ENCODE peak calls at places on chromosomes 2 and 18, in four cellular contexts. Y, I, Z and H are unnamed samples.
A peak's percentile ranks its signal among the peaks of the same experiment; 100 is the strongest.

GRCh38 chr18:23200751-23201150 is 65.5 kb downstream of the CABLES1 start:
- DNase-seq in Y (no peak), I (peak; percentile 16), Z (no peak), H (no peak)

GRCh38 chr2:230441188-230441897 is 25.3 kb downstream of the SP100 start:
- DNase-seq in Y (peak; percentile 15), I (no peak), Z (peak; percentile 73), H (no peak)

GRCh38 chr18:21777814-21778213 is 37.2 kb downstream of the MIB1 start:
- DNase-seq in Y (no peak), I (no peak), Z (no peak), H (no peak)

GRCh38 chr2:31642707-31643106 is 62.0 kb upstream of the SRD5A2 start:
- DNase-seq in Y (no peak), I (no peak), Z (no peak), H (no peak)

GRCh38 chr2:95526360-95527341 is 42.1 kb upstream of the TRIM43B start:
- DNase-seq in Y (no peak), I (peak; percentile 11), Z (peak; percentile 67), H (peak; percentile 78)

GRCh38 chr2:155895016-155895415 is 437.5 kb downstream of the NR4A2 start:
- DNase-seq in Y (no peak), I (no peak), Z (no peak), H (no peak)

GRCh38 chr2:3204031-3204430 is 173.6 kb downstream of the EIPR1 start:
- DNase-seq in Y (no peak), I (no peak), Z (no peak), H (no peak)

GRCh38 chr2:37720533-37721218 is 49.2 kb upstream of the CDC42EP3 start:
- DNase-seq in Y (peak; percentile 13), I (no peak), Z (no peak), H (no peak)

GRCh38 chr2:167127135-167127534 is 238.9 kb downstream of the XIRP2 start:
- DNase-seq in Y (peak; percentile 2), I (no peak), Z (peak; percentile 44), H (peak; percentile 23)

GRCh38 chr2:101740555-101740964 is 43.1 kb downstream of the MAP4K4 start:
- DNase-seq in Y (no peak), I (no peak), Z (peak; percentile 37), H (no peak)

GRCh38 chr2:101737478-101738240 is 40.2 kb downstream of the MAP4K4 start:
- DNase-seq in Y (no peak), I (no peak), Z (no peak), H (no peak)

GRCh38 chr2:101736861-101737291 is 39.4 kb downstream of the MAP4K4 start:
- DNase-seq in Y (no peak), I (no peak), Z (peak; percentile 80), H (no peak)

GRCh38 chr2:101736233-101736632 is 38.7 kb downstream of the MAP4K4 start:
- DNase-seq in Y (no peak), I (no peak), Z (no peak), H (no peak)

GRCh38 chr2:101738649-101739048 is 41.1 kb downstream of the MAP4K4 start:
- DNase-seq in Y (no peak), I (no peak), Z (no peak), H (no peak)
- H4K20me1 ChIP-seq in Y (peaks cover 50% of the 10 kb centered on the region), I (peaks cover 24% of the 10 kb centered on the region), Z (peaks cover 88% of the 10 kb centered on the region), H (peaks cover 40% of the 10 kb centered on the region)

DNA sequence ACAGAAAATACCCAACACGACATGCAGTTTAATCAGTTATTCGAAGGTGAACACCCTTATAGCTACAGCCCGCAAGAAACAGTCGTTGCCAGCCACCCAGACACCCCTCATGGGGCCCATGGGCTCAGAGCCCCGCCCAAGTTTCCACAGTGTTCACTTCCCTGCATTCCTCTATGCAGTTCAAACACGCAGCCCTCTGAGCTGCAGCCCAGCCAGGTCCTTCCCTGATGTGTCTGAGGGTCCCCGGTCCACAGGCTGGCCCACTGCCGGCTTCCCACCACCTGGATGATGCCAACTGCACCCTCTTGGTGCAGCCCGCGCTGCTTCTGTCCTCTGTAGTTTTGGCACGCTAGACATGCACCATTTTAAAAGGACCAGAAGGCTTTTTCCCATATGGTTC is 87.4 kb downstream of the ZNF516 start:
- DNase-seq in Y (no peak), I (no peak), Z (no peak), H (no peak)
- H4K20me1 ChIP-seq in Y (no peaks in the 10 kb centered on the region), I (no peaks in the 10 kb centered on the region), Z (peaks cover 91% of the 10 kb centered on the region), H (peaks cover 7% of the 10 kb centered on the region)

DNA sequence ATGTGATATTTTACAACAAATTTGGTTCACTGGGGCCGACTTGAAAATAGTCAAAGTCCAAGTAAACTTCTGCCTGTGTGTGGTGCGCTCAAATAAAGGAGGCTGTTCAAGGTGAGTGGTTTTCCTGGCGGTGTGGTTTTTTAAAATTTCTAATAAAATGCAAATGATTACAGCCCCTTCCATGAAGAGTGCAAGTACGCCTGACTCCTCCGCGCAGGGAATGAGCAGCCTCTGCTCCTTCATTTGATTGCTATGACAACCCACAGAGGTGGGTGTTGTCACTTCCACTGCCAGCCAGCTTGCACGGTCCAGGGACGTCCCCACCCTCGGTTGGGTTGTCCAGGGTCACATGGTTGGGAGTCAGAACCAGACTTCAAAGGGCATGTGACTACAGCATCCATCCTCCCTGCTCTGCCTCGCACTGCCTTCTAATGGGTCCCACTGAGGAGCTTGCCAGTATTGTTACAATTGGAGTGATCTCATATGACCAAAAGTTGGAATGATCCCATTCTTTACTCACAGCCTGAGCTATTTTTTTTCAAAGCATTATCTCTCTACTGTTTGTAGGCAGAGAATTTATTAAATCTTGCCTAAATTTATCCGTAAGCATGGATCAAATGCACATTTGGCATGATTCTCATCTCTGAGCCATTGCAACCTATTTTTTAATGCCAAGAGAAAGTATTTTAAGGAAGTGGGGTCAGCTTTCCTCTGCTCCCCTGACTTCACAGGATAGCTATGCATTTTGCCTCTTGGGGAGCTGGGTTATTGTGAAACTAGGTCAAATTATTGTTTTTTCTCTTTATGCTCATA is 121.3 kb downstream of the AGAP1 start:
- DNase-seq in Y (no peak), I (no peak), Z (peak; percentile 85), H (no peak)
- H4K20me1 ChIP-seq in Y (no peaks in the 10 kb centered on the region), I (peaks cover 9% of the 10 kb centered on the region), Z (peaks cover 55% of the 10 kb centered on the region), H (peaks cover 25% of the 10 kb centered on the region)

GRCh38 chr2:47796090-47796697 is 13.2 kb downstream of the MSH6 start:
- DNase-seq in Y (no peak), I (no peak), Z (no peak), H (no peak)
- H4K20me1 ChIP-seq in Y (peaks cover 30% of the 10 kb centered on the region), I (peaks cover under 1% of the 10 kb centered on the region), Z (peaks cover 29% of the 10 kb centered on the region), H (peaks cover 84% of the 10 kb centered on the region)

GRCh38 chr2:241296767-241297166 is 18.7 kb downstream of the HDLBP start:
- DNase-seq in Y (no peak), I (no peak), Z (no peak), H (no peak)
- H4K20me1 ChIP-seq in Y (peaks cover 4% of the 10 kb centered on the region), I (peaks cover 10% of the 10 kb centered on the region), Z (peaks cover 85% of the 10 kb centered on the region), H (peaks cover 76% of the 10 kb centered on the region)

DNA sequence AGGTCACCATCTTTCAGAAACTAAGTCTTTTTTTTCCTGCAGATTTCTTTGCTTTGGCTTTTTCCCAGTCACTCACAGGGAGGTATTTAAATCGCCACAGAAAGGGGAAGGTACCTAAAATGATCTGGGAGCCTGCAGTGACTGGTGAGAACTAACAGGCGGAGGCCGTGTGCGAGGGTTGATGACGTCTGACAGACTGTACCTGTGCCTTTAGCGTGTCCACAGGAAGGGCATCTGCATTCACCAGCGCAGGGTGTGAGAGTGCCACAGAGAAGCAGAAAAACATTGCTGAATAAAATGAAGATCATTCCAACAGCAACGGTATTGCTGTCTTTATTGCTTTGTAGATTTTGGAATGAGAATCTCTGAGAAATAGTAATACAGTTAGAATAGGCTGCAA is 5.7 kb downstream of the CTDP1 start:
- DNase-seq in Y (no peak), I (no peak), Z (no peak), H (no peak)
- H4K20me1 ChIP-seq in Y (no peaks in the 10 kb centered on the region), I (peaks cover 11% of the 10 kb centered on the region), Z (peaks cover 80% of the 10 kb centered on the region), H (peaks cover 42% of the 10 kb centered on the region)

GRCh38 chr2:74017181-74017580 is 32.5 kb downstream of the TET3 start:
- DNase-seq in Y (no peak), I (no peak), Z (no peak), H (no peak)
- H4K20me1 ChIP-seq in Y (no peaks in the 10 kb centered on the region), I (peaks cover 4% of the 10 kb centered on the region), Z (peaks cover 41% of the 10 kb centered on the region), H (peaks cover 19% of the 10 kb centered on the region)

GRCh38 chr2:85185431-85185940 is 52.3 kb downstream of the TCF7L1 start:
- DNase-seq in Y (no peak), I (no peak), Z (peak; percentile 50), H (no peak)

GRCh38 chr2:85183078-85183477 is 49.9 kb downstream of the TCF7L1 start:
- DNase-seq in Y (no peak), I (no peak), Z (peak; percentile 19), H (no peak)

GRCh38 chr2:85184990-85185389 is 51.8 kb downstream of the TCF7L1 start:
- DNase-seq in Y (no peak), I (no peak), Z (no peak), H (no peak)

GRCh38 chr2:85183481-85183880 is 50.3 kb downstream of the TCF7L1 start:
- DNase-seq in Y (no peak), I (no peak), Z (peak; percentile 82), H (no peak)

DNA sequence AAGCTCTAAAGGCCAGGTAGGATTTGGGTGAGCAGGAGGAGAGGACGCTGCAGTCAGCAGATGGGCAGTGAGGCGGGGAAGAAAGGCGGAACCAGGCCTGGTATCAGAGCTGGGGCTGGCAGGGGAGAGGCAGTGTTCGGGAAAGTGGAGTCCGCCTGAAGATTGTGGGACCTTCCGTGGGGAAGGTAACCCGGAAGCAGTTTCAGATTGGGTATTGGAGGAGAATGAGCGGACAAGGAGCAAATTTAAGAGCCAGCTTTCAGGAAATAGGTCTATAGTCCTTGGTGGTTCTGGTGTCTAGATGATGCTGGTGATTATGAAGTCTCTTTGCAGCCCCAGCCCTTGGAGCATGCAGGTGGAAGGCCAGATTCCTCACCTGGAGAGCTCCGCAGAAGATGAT is 51.0 kb downstream of the TCF7L1 start:
- DNase-seq in Y (no peak), I (no peak), Z (no peak), H (no peak)
- H4K20me1 ChIP-seq in Y (no peaks in the 10 kb centered on the region), I (no peaks in the 10 kb centered on the region), Z (peaks cover 86% of the 10 kb centered on the region), H (peaks cover 89% of the 10 kb centered on the region)

GRCh38 chr18:47883771-47884413 is 46.6 kb downstream of the SMAD2 start:
- DNase-seq in Y (no peak), I (no peak), Z (peak; percentile 76), H (no peak)
- H4K20me1 ChIP-seq in Y (no peaks in the 10 kb centered on the region), I (no peaks in the 10 kb centered on the region), Z (peaks cover 12% of the 10 kb centered on the region), H (peaks cover 13% of the 10 kb centered on the region)

GRCh38 chr18:48919547-48919946 is 31.2 kb downstream of the SMAD7 start:
- DNase-seq in Y (no peak), I (no peak), Z (no peak), H (no peak)
- H4K20me1 ChIP-seq in Y (no peaks in the 10 kb centered on the region), I (no peaks in the 10 kb centered on the region), Z (peaks cover 43% of the 10 kb centered on the region), H (peaks cover 28% of the 10 kb centered on the region)